ENCODE peak calls at places on chromosomes 11 and 22, in nine cellular contexts. T is CD14-positive monocyte; H is upper lobe of right lung; N is GM23338; C is NCI-H2029; R is uterus; K is HEK293T; E is osteocyte; D is activated T-helper 1 cell treated with anti-CD3 and anti-CD28 coated beads, Interleukin-2, amount 50 U/mL, for 16 hours. P is an unnamed sample.

GRCh38 chr22:20509344-20510047 is 2.1 kb downstream of the MED15 start:
- DNase-seq in D (no peak), N (peak), E (no peak), T (peak), K (peak), R (peak), H (no peak), C (no peak), P (no peak)

GRCh38 chr11:111633248-111633647 is 31.0 kb downstream of the SIK2 start:
- DNase-seq in H (no peak), C (peak), D (no peak), E (no peak), N (no peak), K (no peak), T (no peak), R (no peak), P (no peak)

GRCh38 chr11:57547854-57548377 is 10.5 kb downstream of the SMTNL1 start:
- DNase-seq in T (no peak), R (no peak), K (no peak), E (no peak), C (no peak), D (no peak), H (no peak), N (no peak), P (peak)

GRCh38 chr11:44955019-44955738 is 4.5 kb upstream of the TP53I11 start:
- DNase-seq in H (peak), R (peak), C (peak), E (no peak), N (no peak), T (peak), K (no peak), D (no peak), P (no peak)

GRCh38 chr22:45997077-45997774 is 20.3 kb upstream of the WNT7B start:
- DNase-seq in D (no peak), E (peak), K (no peak), N (peak), C (peak), R (peak), T (peak), H (peak), P (no peak)

GRCh38 chr22:24542641-24543040 is 12.3 kb downstream of the GUCD1 start:
- DNase-seq in N (no peak), H (peak), E (no peak), T (no peak), C (no peak), K (no peak), D (no peak), R (no peak), P (no peak)

GRCh38 chr11:96113100-96113710 is 189.3 kb upstream of the MTMR2 start:
- DNase-seq in H (no peak), N (no peak), T (no peak), E (no peak), C (no peak), D (no peak), R (no peak), K (no peak), P (no peak)

GRCh38 chr11:130531061-130531460 is 82.6 kb downstream of the ADAMTS15 start:
- DNase-seq in R (no peak), K (no peak), T (no peak), N (no peak), C (no peak), D (no peak), H (no peak), E (no peak), P (no peak)

GRCh38 chr22:30637701-30638114 is 2.1 kb downstream of the SLC35E4 start:
- DNase-seq in N (no peak), C (no peak), D (no peak), H (no peak), E (no peak), R (no peak), K (no peak), T (no peak), P (no peak)

GRCh38 chr22:32265882-32266767 is 11.0 kb upstream of the SLC5A4 start:
- DNase-seq in C (peak), E (peak), K (peak), T (no peak), N (peak), R (peak), D (peak), H (no peak), P (peak)

GRCh38 chr22:16970446-16970845 is 37.6 kb downstream of the GAB4 start:
- DNase-seq in D (no peak), R (no peak), H (no peak), C (no peak), T (no peak), K (no peak), E (no peak), N (no peak), P (no peak)

GRCh38 chr11:86676533-86677154 is 4.2 kb upstream of the ME3 start:
- DNase-seq in H (no peak), K (peak), R (no peak), E (no peak), T (no peak), C (peak), D (no peak), N (peak), P (no peak)

GRCh38 chr11:109241988-109242387 is 180.0 kb upstream of the C11orf87 start:
- DNase-seq in T (no peak), H (no peak), N (peak), R (no peak), E (no peak), K (no peak), D (no peak), C (no peak), P (no peak)

GRCh38 chr11:125990244-125990643 is 44.4 kb downstream of the VSIG10L2 start:
- DNase-seq in N (no peak), H (no peak), C (peak), D (no peak), K (no peak), T (no peak), R (peak), E (no peak), P (no peak)

GRCh38 chr11:11346249-11346648 is 6.8 kb downstream of the CSNK2A3 start:
- DNase-seq in R (no peak), D (no peak), E (no peak), T (no peak), N (no peak), C (peak), H (no peak), K (peak), P (no peak)

GRCh38 chr11:26078217-26078821 is 253.6 kb upstream of the ANO3 start:
- DNase-seq in H (no peak), T (no peak), E (no peak), R (no peak), C (no peak), K (no peak), D (no peak), N (no peak), P (no peak)

GRCh38 chr11:97367406-97368083 is 977.7 kb downstream of the JRKL start:
- DNase-seq in C (no peak), N (no peak), E (no peak), T (no peak), H (no peak), K (no peak), R (no peak), D (no peak), P (no peak)

GRCh38 chr22:42330953-42331525 is 60.6 kb upstream of the TCF20 start:
- DNase-seq in N (no peak), R (no peak), E (no peak), K (peak), H (no peak), C (no peak), D (no peak), T (no peak), P (no peak)

GRCh38 chr11:78045851-78046485 is 17.7 kb upstream of the THRSP start:
- DNase-seq in K (peak), T (peak), C (peak), D (peak), R (peak), H (peak), E (peak), N (peak), P (peak)

GRCh38 chr11:71183878-71184277 is 68.5 kb downstream of the SHANK2 start:
- DNase-seq in C (no peak), R (no peak), H (peak), K (no peak), T (no peak), N (no peak), D (no peak), E (no peak), P (no peak)

GRCh38 chr11:13868710-13869403 is 93.7 kb upstream of the SPON1 start:
- DNase-seq in D (no peak), C (no peak), H (no peak), T (no peak), R (no peak), N (no peak), K (no peak), E (no peak), P (no peak)

GRCh38 chr22:42217019-42217751 is 53.3 kb downstream of the TCF20 start:
- DNase-seq in E (no peak), K (no peak), C (no peak), N (no peak), H (no peak), R (no peak), T (no peak), D (no peak), P (no peak)

GRCh38 chr11:47917643-47918369 is 62.6 kb upstream of the PTPRJ start:
- DNase-seq in D (no peak), H (peak), N (peak), E (no peak), T (peak), C (peak), K (no peak), R (peak), P (no peak)

P was measured in GM12892.